ENCODE peak calls at places on chromosomes 3 and 15, in eight cellular contexts. P is effector memory CD4-positive, alpha-beta T cell; F is left ventricle myocardium superior; X is body of pancreas; T is HT1080; B is NCI-H774; U is germinal center; H is trophoblast cell. J is an unnamed sample.

GRCh38 chr3:185728630-185729334 is 96.1 kb downstream of the IGF2BP2 start:
- DNase-seq in F (no peak), B (no peak), X (no peak), U (no peak), P (no peak), T (peak), H (peak), J (no peak)

GRCh38 chr15:42737529-42738328 is 801 bp upstream of the CDAN1 start:
- DNase-seq in H (peak), U (no peak), T (peak), F (no peak), X (no peak), B (no peak), P (no peak), J (peak)

GRCh38 chr3:55692295-55692957 is 205.3 kb upstream of the WNT5A start:
- DNase-seq in U (no peak), X (no peak), F (no peak), T (no peak), B (no peak), H (no peak), P (no peak), J (peak)

GRCh38 chr3:132911741-132912415 is 126.3 kb upstream of the TMEM108 start:
- DNase-seq in H (peak), B (no peak), P (no peak), T (peak), X (no peak), F (no peak), U (no peak), J (no peak)

GRCh38 chr3:128906031-128906803 is 26.8 kb downstream of the ACAD9 start:
- DNase-seq in U (no peak), F (no peak), P (no peak), T (no peak), H (no peak), B (no peak), X (no peak), J (no peak)

GRCh38 chr3:13544293-13544831 is 4.6 kb upstream of the FBLN2 start:
- DNase-seq in B (no peak), U (no peak), X (no peak), H (peak), F (no peak), T (peak), P (peak), J (peak)

GRCh38 chr3:66047321-66048050 is 8.8 kb upstream of the MAGI1 start:
- DNase-seq in F (peak), B (no peak), X (no peak), H (peak), P (no peak), U (no peak), T (peak), J (no peak)

GRCh38 chr3:175346573-175347356 is 487.6 kb downstream of the NAALADL2 start:
- DNase-seq in F (peak), T (peak), H (peak), X (peak), U (no peak), P (no peak), B (peak), J (peak)

GRCh38 chr15:74297867-74298266 is 61.7 kb downstream of the CCDC33 start:
- DNase-seq in U (no peak), T (no peak), B (no peak), H (no peak), X (no peak), F (no peak), P (no peak), J (no peak)

GRCh38 chr3:179956416-179956830 is 80.3 kb downstream of the PEX5L start:
- DNase-seq in H (no peak), U (peak), B (no peak), P (no peak), F (no peak), X (no peak), T (peak), J (no peak)

GRCh38 chr3:125043599-125044151 is 12.1 kb downstream of the HEG1 start:
- DNase-seq in X (peak), P (no peak), H (no peak), F (peak), B (no peak), U (no peak), T (no peak), J (no peak)

GRCh38 chr3:133857767-133858166 is 37.9 kb downstream of the RAB6B start:
- DNase-seq in H (no peak), P (no peak), B (no peak), T (no peak), X (no peak), U (no peak), F (no peak), J (no peak)

GRCh38 chr15:63596666-63597032 is 538 bp upstream of the FBXL22 start:
- DNase-seq in P (no peak), X (no peak), B (no peak), F (no peak), T (no peak), H (peak), U (no peak), J (no peak)

GRCh38 chr3:188214442-188214841 is 60.5 kb downstream of the LPP start:
- DNase-seq in X (no peak), B (no peak), T (no peak), U (peak), F (no peak), H (no peak), P (no peak), J (no peak)

GRCh38 chr15:65634381-65634780 is 12.6 kb downstream of the SLC24A1 start:
- DNase-seq in T (no peak), X (no peak), U (no peak), F (no peak), B (no peak), P (no peak), H (peak), J (peak)

GRCh38 chr3:87062685-87063084 is 71.7 kb upstream of the VGLL3 start:
- DNase-seq in X (no peak), T (no peak), H (peak), P (no peak), U (no peak), F (no peak), B (no peak), J (no peak)

GRCh38 chr15:38611228-38611627 is 46.6 kb upstream of the RASGRP1 start:
- DNase-seq in F (no peak), H (no peak), U (no peak), X (no peak), P (no peak), B (no peak), T (no peak), J (no peak)

GRCh38 chr3:46705022-46705530 is 3.9 kb downstream of the TMIE start:
- DNase-seq in P (peak), X (peak), B (peak), T (peak), U (peak), H (peak), F (peak), J (no peak)

GRCh38 chr3:132167870-132168269 is 133.1 kb upstream of the CPNE4 start:
- DNase-seq in U (no peak), T (no peak), F (no peak), X (no peak), H (no peak), P (no peak), B (no peak), J (no peak)

GRCh38 chr3:155485897-155486296 is 192.4 kb upstream of the STRIT1 start:
- DNase-seq in U (no peak), X (no peak), F (no peak), H (no peak), P (no peak), B (no peak), T (no peak), J (no peak)

GRCh38 chr3:96863129-96863740 is 48.8 kb downstream of the EPHA6 start:
- DNase-seq in P (no peak), U (no peak), X (peak), F (no peak), B (peak), H (peak), T (peak), J (no peak)

GRCh38 chr3:120274739-120275167 is 10.3 kb downstream of the GPR156 start:
- DNase-seq in H (no peak), P (no peak), U (no peak), B (peak), X (peak), T (peak), F (peak), J (no peak)

GRCh38 chr15:78065973-78066946 is 11.3 kb downstream of the TBC1D2B start:
- DNase-seq in X (no peak), P (no peak), F (no peak), U (peak), B (no peak), H (no peak), T (no peak), J (no peak)

GRCh38 chr3:172591876-172592771 is 68.9 kb upstream of the TNFSF10 start:
- DNase-seq in H (peak), P (peak), B (no peak), X (no peak), F (no peak), T (peak), U (peak), J (no peak)

GRCh38 chr3:23937296-23937695 is 7.8 kb upstream of the NR1D2 start:
- DNase-seq in U (no peak), T (no peak), F (no peak), X (no peak), P (no peak), B (no peak), H (no peak), J (no peak)

GRCh38 chr3:11362600-11362999 is 90.4 kb downstream of the ATG7 start:
- DNase-seq in B (no peak), H (no peak), U (no peak), X (no peak), T (no peak), P (no peak), F (no peak), J (no peak)

GRCh38 chr15:31325432-31325975 is 1.1 kb upstream of the KLF13 start:
- DNase-seq in H (peak), X (peak), P (peak), B (peak), U (peak), F (peak), T (peak), J (no peak)

GRCh38 chr3:188272481-188273372 is 118.8 kb downstream of the LPP start:
- DNase-seq in F (no peak), B (no peak), U (no peak), T (peak), X (no peak), H (no peak), P (no peak), J (peak)

GRCh38 chr3:24401090-24401810 is 93.4 kb downstream of the THRB start:
- DNase-seq in U (no peak), X (peak), T (no peak), B (peak), F (no peak), P (no peak), H (no peak), J (no peak)

J was measured in foreskin keratinocyte.